ENCODE peak calls at places on chromosomes 13 and 19, in nine cellular contexts. W, Y, G, U, V, I, J, M and Q are unnamed samples.
A peak's percentile ranks its signal among the peaks of the same experiment; 100 is the strongest.

GRCh38 chr19:41711376-41712261 is 3.2 kb downstream of the CEACAM5 start:
- DNase-seq in I (no peak), G (no peak), V (peak; percentile 22), Y (no peak), U (no peak), W (no peak), M (no peak), J (no peak), Q (no peak)

GRCh38 chr19:7393934-7394508 is 45.3 kb downstream of the ARHGEF18 start:
- DNase-seq in M (no peak), I (no peak), U (no peak), V (no peak), G (no peak), J (peak; percentile 34), W (no peak), Y (no peak), Q (no peak)

GRCh38 chr13:111006508-111007031 is 91.7 kb upstream of the ANKRD10 start:
- DNase-seq in U (peak; percentile 89), W (peak; percentile 79), V (no peak), G (peak; percentile 1), J (peak; percentile 88), Y (peak; percentile 8), M (peak; percentile 96), I (no peak), Q (peak; percentile 94)

GRCh38 chr19:18637644-18638630 is 1.1 kb downstream of the KLHL26 start:
- DNase-seq in I (peak; percentile 58), Y (no peak), U (no peak), V (peak; percentile 73), M (no peak), W (peak; percentile 84), J (no peak), G (no peak), Q (no peak)

GRCh38 chr19:49850487-49851342 is at the start of gene PTOV1:
- DNase-seq in V (peak; percentile 94), J (peak; percentile 89), G (peak; percentile 92), Y (peak; percentile 68), U (peak; percentile 94), I (peak; percentile 98), M (peak; percentile 80), W (peak; percentile 96), Q (peak; percentile 77)

GRCh38 chr19:22784051-22784450 is at the start of gene ZNF99:
- DNase-seq in V (no peak), G (no peak), U (no peak), M (no peak), Y (peak; percentile 50), J (no peak), W (no peak), I (no peak), Q (no peak)

GRCh38 chr19:49189259-49189658 is 31.7 kb downstream of the TRPM4 start:
- DNase-seq in M (no peak), W (no peak), Y (no peak), J (no peak), I (no peak), U (no peak), V (no peak), G (no peak), Q (no peak)

GRCh38 chr19:42683917-42684513 is 56.3 kb downstream of the PSG3 start:
- DNase-seq in M (peak; percentile 52), W (no peak), U (peak; percentile 50), G (no peak), Y (peak; percentile 20), V (no peak), I (peak; percentile 76), J (peak; percentile 39), Q (no peak)

GRCh38 chr13:77168232-77168631 is 141.3 kb upstream of the FBXL3 start:
- DNase-seq in U (no peak), Y (no peak), W (no peak), M (no peak), J (no peak), I (no peak), G (no peak), V (no peak), Q (no peak)

GRCh38 chr19:13017306-13018036 is 22.2 kb downstream of the NFIX start:
- DNase-seq in U (no peak), I (no peak), J (no peak), V (no peak), W (peak; percentile 5), Y (no peak), G (no peak), M (no peak), Q (no peak)

GRCh38 chr13:54185785-54186184 is 1157.2 kb downstream of the OLFM4 start:
- DNase-seq in W (no peak), M (no peak), Y (peak; percentile 18), J (no peak), U (no peak), I (peak; percentile 49), G (peak; percentile 52), V (no peak), Q (no peak)

GRCh38 chr19:2552859-2553258 is 76.9 kb downstream of the GADD45B start:
- DNase-seq in I (peak; percentile 81), J (no peak), U (no peak), V (no peak), W (no peak), G (no peak), M (no peak), Y (no peak), Q (no peak)

GRCh38 chr13:27607125-27607524 is 13.2 kb downstream of the LNX2 start:
- DNase-seq in M (peak; percentile 89), U (peak; percentile 88), J (peak; percentile 88), I (no peak), G (no peak), W (no peak), V (no peak), Y (no peak), Q (peak; percentile 64)

GRCh38 chr13:25186187-25186586 is 14.1 kb upstream of the AMER2 start:
- DNase-seq in M (no peak), I (no peak), J (no peak), U (no peak), G (no peak), W (no peak), Y (no peak), V (no peak), Q (no peak)

GRCh38 chr13:38905081-38905480 is 85.5 kb downstream of the STOML3 start:
- DNase-seq in U (no peak), V (no peak), Y (no peak), W (no peak), M (no peak), G (no peak), I (no peak), J (no peak), Q (no peak)

GRCh38 chr13:109233293-109233692 is 553.1 kb downstream of the IRS2 start:
- DNase-seq in M (no peak), U (no peak), J (no peak), G (no peak), W (no peak), V (no peak), Y (no peak), I (no peak), Q (no peak)

GRCh38 chr19:11963566-11964355 is 1.1 kb upstream of the ZNF763 start:
- DNase-seq in J (peak; percentile 66), M (peak; percentile 44), U (peak; percentile 77), G (peak; percentile 77), V (peak; percentile 76), I (peak; percentile 90), W (peak; percentile 76), Y (peak; percentile 71), Q (no peak)

GRCh38 chr13:49436890-49437289 is 7.0 kb downstream of the CAB39L start:
- DNase-seq in W (no peak), U (peak; percentile 70), I (peak; percentile 55), G (no peak), V (no peak), M (peak; percentile 31), Y (no peak), J (peak; percentile 79), Q (no peak)

GRCh38 chr19:36051236-36051635 is 2.8 kb downstream of the THAP8 start:
- DNase-seq in J (no peak), M (no peak), V (no peak), I (peak; percentile 49), W (no peak), U (no peak), Y (peak; percentile 22), G (no peak), Q (no peak)

GRCh38 chr13:30714629-30715028 is 20.7 kb upstream of the ALOX5AP start:
- DNase-seq in U (no peak), W (no peak), G (no peak), M (no peak), I (no peak), J (no peak), Y (no peak), V (no peak), Q (no peak)

GRCh38 chr19:37551123-37551993 is 43.2 kb downstream of the ZNF571 start:
- DNase-seq in U (peak; percentile 81), Y (peak; percentile 75), I (no peak), G (no peak), M (peak; percentile 61), W (peak; percentile 34), J (peak; percentile 72), V (no peak), Q (peak; percentile 9)
- H3K4me3 ChIP-seq in U (peak overlapping the region; percentile 85), Y (peak overlapping the region; percentile 97), I (no peak overlapping the region), G (peak overlapping the region; percentile 11), M (peak overlapping the region; percentile 74), W (no peak overlapping the region), J (peak overlapping the region; percentile 68), V (peak overlapping the region; percentile 34), Q (peak overlapping the region; percentile 53)

GRCh38 chr19:47598407-47599349 is 10.3 kb upstream of the BICRA start:
- DNase-seq in V (peak; percentile 41), M (peak; percentile 95), Y (peak; percentile 65), I (no peak), W (no peak), J (peak; percentile 98), U (peak; percentile 95), G (peak; percentile 49), Q (peak; percentile 93)
- H3K4me3 ChIP-seq in V (peak overlapping the region; percentile 46), M (peak overlapping the region; percentile 38), Y (peak overlapping the region; percentile 29), I (no peak overlapping the region), W (no peak overlapping the region), J (peak overlapping the region; percentile 66), U (peak overlapping the region; percentile 52), G (peak overlapping the region; percentile 28), Q (peak overlapping the region; percentile 37)

GRCh38 chr19:34454685-34455084 is 26.5 kb downstream of the UBA2 start:
- DNase-seq in M (no peak), Y (no peak), J (no peak), W (no peak), V (no peak), I (no peak), U (no peak), G (no peak), Q (no peak)
- H3K4me3 ChIP-seq in M (no peak overlapping the region), Y (no peak overlapping the region), J (no peak overlapping the region), W (no peak overlapping the region), V (no peak overlapping the region), I (no peak overlapping the region), U (no peak overlapping the region), G (no peak overlapping the region), Q (no peak overlapping the region)

DNA sequence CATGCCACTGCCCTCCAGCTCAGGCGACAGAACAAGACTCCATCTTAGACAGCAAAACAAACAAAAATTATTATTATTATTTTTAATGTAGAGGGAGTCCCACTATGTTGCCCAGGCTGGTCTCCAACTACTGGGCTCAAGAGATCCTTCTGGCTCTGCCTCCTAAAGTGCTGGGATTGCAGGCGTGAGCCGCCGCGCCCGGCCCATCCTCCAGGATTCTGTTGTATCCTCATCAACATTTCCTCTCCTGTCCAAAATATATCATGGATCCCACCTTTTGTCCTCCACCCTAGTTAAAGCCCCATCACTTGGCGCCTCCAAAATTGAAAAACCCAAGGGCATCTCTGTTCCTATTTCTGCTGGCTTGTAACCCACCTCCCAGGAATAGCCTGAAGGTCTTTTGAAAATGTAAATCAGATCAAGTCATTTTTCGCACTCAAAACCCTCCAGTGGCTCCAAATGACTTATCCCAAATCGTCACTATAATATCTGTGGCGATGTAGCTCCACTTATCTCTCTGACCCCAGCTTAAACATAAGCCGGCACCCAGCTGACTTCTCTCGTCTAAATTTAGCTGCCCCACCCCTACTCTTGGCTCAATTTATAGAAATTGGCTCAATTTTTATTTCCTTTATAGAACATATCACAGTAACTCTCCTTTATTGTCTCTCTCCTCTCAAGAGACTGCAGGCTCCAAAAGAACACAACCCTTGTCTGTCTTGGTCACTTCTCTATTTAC is 1.1 kb downstream of the ZNF784 start:
- DNase-seq in U (no peak), M (no peak), W (peak; percentile 17), G (no peak), J (no peak), I (no peak), Y (no peak), V (no peak), Q (no peak)
- H3K4me3 ChIP-seq in U (peak overlapping the region; percentile 69), M (no peak overlapping the region), W (no peak overlapping the region), G (peak overlapping the region; percentile 79), J (no peak overlapping the region), I (peak overlapping the region; percentile 31), Y (no peak overlapping the region), V (no peak overlapping the region), Q (no peak overlapping the region)